ENCODE peak calls at places on chromosomes 1 and 21, in five cellular contexts. One of them, this sample, is unnamed.

GRCh38 chr1:204149635-204150565 is 1.9 kb downstream of the ETNK2 start:
- DNase-seq in osteocyte: no peak
- DNase-seq in HS-5: no peak
- DNase-seq in IMR-90: no peak
- DNase-seq in HT-29: no peak
- DNase-seq in this sample: no peak

GRCh38 chr21:39004776-39005605 is 178.3 kb downstream of the PSMG1 start:
- DNase-seq in HT-29: peak; percentile 62
- DNase-seq in osteocyte: no peak
- DNase-seq in HS-5: no peak
- DNase-seq in IMR-90: peak; percentile 26
- DNase-seq in this sample: peak; percentile 87

GRCh38 chr1:46747683-46748288 is 28.9 kb upstream of the EFCAB14 start:
- DNase-seq in IMR-90: peak; percentile 55
- DNase-seq in HS-5: no peak
- DNase-seq in HT-29: peak; percentile 88
- DNase-seq in osteocyte: no peak
- DNase-seq in this sample: peak; percentile 62

GRCh38 chr1:219518168-219518905 is 94.6 kb downstream of the ZC3H11B start:
- DNase-seq in HT-29: peak; percentile 28
- DNase-seq in osteocyte: no peak
- DNase-seq in IMR-90: peak; percentile 63
- DNase-seq in HS-5: peak; percentile 61
- DNase-seq in this sample: peak; percentile 45

GRCh38 chr1:21238141-21238800 is 52.0 kb downstream of the ECE1 start:
- DNase-seq in HS-5: no peak
- DNase-seq in osteocyte: no peak
- DNase-seq in HT-29: no peak
- DNase-seq in IMR-90: peak; percentile 84
- DNase-seq in this sample: no peak

GRCh38 chr1:14825396-14825795 is 226.9 kb downstream of the KAZN start:
- DNase-seq in osteocyte: no peak
- DNase-seq in IMR-90: no peak
- DNase-seq in HT-29: no peak
- DNase-seq in HS-5: no peak
- DNase-seq in this sample: no peak

GRCh38 chr21:30988706-30989105 is 49.6 kb downstream of the KRTAP19-8 start:
- DNase-seq in IMR-90: no peak
- DNase-seq in HS-5: no peak
- DNase-seq in osteocyte: no peak
- DNase-seq in HT-29: no peak
- DNase-seq in this sample: no peak

GRCh38 chr1:150221552-150221951 is 14.4 kb downstream of the ANP32E start:
- DNase-seq in osteocyte: no peak
- DNase-seq in HS-5: no peak
- DNase-seq in HT-29: peak; percentile 32
- DNase-seq in IMR-90: peak; percentile 46
- DNase-seq in this sample: peak; percentile 53

GRCh38 chr1:172357753-172358152 is 62.7 kb upstream of the C1orf105 start:
- DNase-seq in HT-29: no peak
- DNase-seq in IMR-90: no peak
- DNase-seq in osteocyte: no peak
- DNase-seq in HS-5: no peak
- DNase-seq in this sample: no peak

GRCh38 chr1:78370356-78370755 is 120.4 kb upstream of the PTGFR start:
- DNase-seq in osteocyte: no peak
- DNase-seq in IMR-90: peak; percentile 73
- DNase-seq in HS-5: peak; percentile 33
- DNase-seq in HT-29: no peak
- DNase-seq in this sample: peak; percentile 66

GRCh38 chr1:183515002-183515689 is 42.8 kb downstream of the SMG7 start:
- DNase-seq in HS-5: peak; percentile 72
- DNase-seq in HT-29: peak; percentile 25
- DNase-seq in osteocyte: no peak
- DNase-seq in IMR-90: peak; percentile 93
- DNase-seq in this sample: peak; percentile 53

GRCh38 chr1:50508040-50508586 is 84.9 kb upstream of the DMRTA2 start:
- DNase-seq in osteocyte: no peak
- DNase-seq in HS-5: no peak
- DNase-seq in IMR-90: no peak
- DNase-seq in HT-29: no peak
- DNase-seq in this sample: no peak

GRCh38 chr1:5770981-5771765 is 221.1 kb downstream of the NPHP4 start:
- DNase-seq in HT-29: no peak
- DNase-seq in osteocyte: no peak
- DNase-seq in HS-5: no peak
- DNase-seq in IMR-90: no peak
- DNase-seq in this sample: peak; percentile 3

GRCh38 chr1:243595527-243596206 is 254.4 kb downstream of the AKT3 start:
- DNase-seq in HS-5: no peak
- DNase-seq in HT-29: no peak
- DNase-seq in IMR-90: peak; percentile 89
- DNase-seq in osteocyte: no peak
- DNase-seq in this sample: peak; percentile 69

GRCh38 chr1:203000217-203000944 is 6.8 kb upstream of the TMEM183A start:
- DNase-seq in HS-5: no peak
- DNase-seq in osteocyte: no peak
- DNase-seq in HT-29: no peak
- DNase-seq in IMR-90: no peak
- DNase-seq in this sample: no peak

GRCh38 chr1:204791453-204792366 is 79.0 kb upstream of the NFASC start:
- DNase-seq in HT-29: peak; percentile 73
- DNase-seq in IMR-90: peak; percentile 35
- DNase-seq in HS-5: no peak
- DNase-seq in osteocyte: no peak
- DNase-seq in this sample: peak; percentile 60

GRCh38 chr1:234613992-234614584 is 4.1 kb upstream of the IRF2BP2 start:
- DNase-seq in HT-29: no peak
- DNase-seq in IMR-90: no peak
- DNase-seq in osteocyte: no peak
- DNase-seq in HS-5: no peak
- DNase-seq in this sample: peak; percentile 59

GRCh38 chr1:53949023-53949611 is 3.0 kb downstream of the LRRC42 start:
- DNase-seq in IMR-90: peak; percentile 51
- DNase-seq in HT-29: peak; percentile 59
- DNase-seq in HS-5: no peak
- DNase-seq in osteocyte: no peak
- DNase-seq in this sample: peak; percentile 69

GRCh38 chr1:56787330-56787729 is 31.9 kb downstream of the FYB2 start:
- DNase-seq in HT-29: no peak
- DNase-seq in HS-5: no peak
- DNase-seq in IMR-90: no peak
- DNase-seq in osteocyte: no peak
- DNase-seq in this sample: no peak

GRCh38 chr1:15833842-15834405 is 13.6 kb upstream of the SPEN start:
- DNase-seq in IMR-90: no peak
- DNase-seq in osteocyte: no peak
- DNase-seq in HT-29: no peak
- DNase-seq in HS-5: no peak
- DNase-seq in this sample: no peak

GRCh38 chr1:19311503-19311930 is 427 bp downstream of the AKR7A2 start:
- DNase-seq in IMR-90: no peak
- DNase-seq in HS-5: no peak
- DNase-seq in HT-29: peak; percentile 50
- DNase-seq in osteocyte: no peak
- DNase-seq in this sample: no peak

GRCh38 chr1:241356519-241357365 is at the start of gene RGS7:
- DNase-seq in HT-29: peak; percentile 11
- DNase-seq in HS-5: peak; percentile 14
- DNase-seq in osteocyte: peak; percentile 94
- DNase-seq in IMR-90: peak; percentile 41
- DNase-seq in this sample: peak; percentile 49

GRCh38 chr1:152924191-152924590 is 15.8 kb downstream of the IVL start:
- DNase-seq in osteocyte: no peak
- DNase-seq in IMR-90: no peak
- DNase-seq in HT-29: no peak
- DNase-seq in HS-5: no peak
- DNase-seq in this sample: no peak

GRCh38 chr1:100461222-100461621 is 76.7 kb upstream of the GPR88 start:
- DNase-seq in HS-5: no peak
- DNase-seq in osteocyte: no peak
- DNase-seq in IMR-90: no peak
- DNase-seq in HT-29: no peak
- DNase-seq in this sample: no peak

GRCh38 chr1:226635456-226635941 is 86.9 kb downstream of the STUM start:
- DNase-seq in HT-29: no peak
- DNase-seq in osteocyte: no peak
- DNase-seq in IMR-90: no peak
- DNase-seq in HS-5: no peak
- DNase-seq in this sample: no peak

GRCh38 chr1:162285149-162285561 is 91.5 kb downstream of the SPATA46 start:
- DNase-seq in HS-5: no peak
- DNase-seq in osteocyte: no peak
- DNase-seq in HT-29: peak; percentile 89
- DNase-seq in IMR-90: no peak
- DNase-seq in this sample: no peak

GRCh38 chr1:203861379-203862184 is at the start of gene SNRPE:
- DNase-seq in osteocyte: peak; percentile 98
- DNase-seq in HT-29: peak; percentile 98
- DNase-seq in HS-5: peak; percentile 92
- DNase-seq in IMR-90: peak; percentile 98
- DNase-seq in this sample: peak; percentile 99

GRCh38 chr1:121483961-121484424 is 299.2 kb downstream of the SRGAP2C start:
- DNase-seq in osteocyte: no peak
- DNase-seq in IMR-90: peak; percentile 88
- DNase-seq in HT-29: no peak
- DNase-seq in HS-5: peak; percentile 69
- DNase-seq in this sample: peak; percentile 84

This sample was measured in fibroblast of pulmonary artery.